ENCODE peak calls at places on chromosomes 13 and 19, in eight cellular contexts. U is ovary; M is thyroid gland; W is keratinocyte; S is substantia nigra; N is right atrium auricular region; Q is trophoblast cell; L is naive thymus-derived CD4-positive, alpha-beta T cell. B is an unnamed sample.

GRCh38 chr13:112348642-112349345 is 27.4 kb upstream of the SPACA7 start:
- DNase-seq in N (no peak), W (no peak), M (peak), U (no peak), L (no peak), Q (no peak), S (no peak), B (no peak)

GRCh38 chr13:30576528-30576927 is 41.2 kb upstream of the USPL1 start:
- DNase-seq in Q (no peak), M (peak), U (no peak), L (peak), N (no peak), W (no peak), S (no peak), B (peak)

GRCh38 chr13:70188567-70188966 is 80.3 kb upstream of the KLHL1 start:
- DNase-seq in Q (no peak), N (no peak), L (no peak), U (no peak), M (no peak), W (no peak), S (no peak), B (no peak)

GRCh38 chr13:80341771-80342271 is 895 bp upstream of the SPRY2 start:
- DNase-seq in W (no peak), L (no peak), U (peak), N (peak), M (peak), S (peak), Q (peak), B (no peak)

GRCh38 chr13:111152836-111153235 is 37.7 kb downstream of the ARHGEF7 start:
- DNase-seq in M (no peak), W (no peak), Q (peak), L (no peak), U (no peak), S (no peak), N (no peak), B (no peak)

GRCh38 chr19:54921082-54921481 is 15.1 kb downstream of the NCR1 start:
- DNase-seq in S (no peak), W (no peak), N (no peak), Q (peak), U (no peak), M (no peak), L (no peak), B (no peak)

GRCh38 chr19:21519488-21519887 is 14.1 kb downstream of the ZNF429 start:
- DNase-seq in N (no peak), W (no peak), Q (no peak), S (no peak), L (no peak), U (no peak), M (no peak), B (no peak)

GRCh38 chr13:48600374-48601364 is 53.1 kb upstream of the CYSLTR2 start:
- DNase-seq in S (no peak), U (no peak), M (no peak), Q (peak), W (no peak), L (no peak), N (no peak), B (no peak)

GRCh38 chr13:30165791-30166190 is 141.6 kb downstream of the KATNAL1 start:
- DNase-seq in Q (no peak), N (no peak), W (no peak), M (no peak), L (no peak), U (no peak), S (no peak), B (no peak)

GRCh38 chr19:29372921-29373797 is 152.6 kb upstream of the VSTM2B start:
- DNase-seq in M (no peak), Q (no peak), L (no peak), N (peak), W (no peak), S (no peak), U (no peak), B (no peak)

GRCh38 chr19:52896431-52897148 is 845 bp downstream of the ZNF320 start:
- DNase-seq in Q (peak), W (no peak), U (peak), L (no peak), N (no peak), S (no peak), M (peak), B (no peak)

GRCh38 chr13:110319774-110320509 is 12.9 kb downstream of the COL4A2 start:
- DNase-seq in U (no peak), N (peak), Q (peak), M (peak), W (no peak), S (no peak), L (no peak), B (no peak)

GRCh38 chr19:55146648-55147218 is 2.3 kb downstream of the TNNT1 start:
- DNase-seq in Q (no peak), M (no peak), S (no peak), L (no peak), W (no peak), N (no peak), U (no peak), B (no peak)

GRCh38 chr13:42110410-42111155 is 62.1 kb downstream of the DGKH start:
- DNase-seq in U (no peak), S (no peak), N (no peak), W (peak), M (no peak), L (peak), Q (peak), B (no peak)

GRCh38 chr13:54241719-54242118 is 1213.1 kb downstream of the OLFM4 start:
- DNase-seq in M (no peak), U (no peak), Q (no peak), W (no peak), S (no peak), N (no peak), L (no peak), B (no peak)

GRCh38 chr19:58479736-58480480 is 3.8 kb downstream of the ZNF446 start:
- DNase-seq in L (no peak), W (no peak), M (no peak), U (no peak), S (no peak), Q (no peak), N (no peak), B (no peak)

GRCh38 chr13:36006347-36006746 is 124.8 kb downstream of the DCLK1 start:
- DNase-seq in Q (no peak), U (no peak), W (no peak), M (no peak), S (no peak), L (no peak), N (no peak), B (no peak)

GRCh38 chr19:3716147-3716668 is 8.0 kb downstream of the TJP3 start:
- DNase-seq in U (no peak), W (no peak), N (no peak), S (no peak), M (no peak), Q (no peak), L (no peak), B (no peak)

GRCh38 chr13:40549500-40550094 is 116.8 kb downstream of the FOXO1 start:
- DNase-seq in L (no peak), Q (no peak), U (no peak), M (no peak), S (no peak), W (no peak), N (peak), B (no peak)

GRCh38 chr19:29120471-29120870 is 92.5 kb downstream of the UQCRFS1 start:
- DNase-seq in U (no peak), S (no peak), L (no peak), Q (peak), N (no peak), W (no peak), M (no peak), B (no peak)

GRCh38 chr19:741506-742131 is 9.3 kb upstream of the MISP start:
- DNase-seq in U (no peak), M (no peak), W (no peak), N (no peak), Q (peak), L (no peak), S (no peak), B (no peak)

GRCh38 chr13:51806571-51806970 is 2.6 kb upstream of the DHRS12 start:
- DNase-seq in W (no peak), S (no peak), L (no peak), M (no peak), U (no peak), Q (no peak), N (no peak), B (no peak)

GRCh38 chr13:61029064-61029463 is 386.6 kb downstream of the PCDH20 start:
- DNase-seq in U (no peak), W (no peak), N (no peak), M (no peak), L (no peak), Q (no peak), S (no peak), B (no peak)

GRCh38 chr13:66162470-66162869 is 1067.7 kb downstream of the PCDH9 start:
- DNase-seq in N (no peak), U (no peak), Q (peak), S (no peak), M (no peak), L (no peak), W (no peak), B (no peak)

GRCh38 chr13:36736119-36736726 is 62.4 kb downstream of the SERTM1 start:
- DNase-seq in U (peak), M (peak), N (no peak), S (no peak), Q (peak), L (peak), W (peak), B (no peak)

GRCh38 chr13:75217949-75218348 is 264.0 kb downstream of the TBC1D4 start:
- DNase-seq in U (no peak), N (no peak), W (no peak), S (no peak), Q (no peak), L (no peak), M (no peak), B (no peak)

GRCh38 chr13:51764184-51765141 is 39.5 kb downstream of the DHRS12 start:
- DNase-seq in L (peak), W (no peak), S (peak), M (peak), N (peak), U (no peak), Q (no peak), B (no peak)

GRCh38 chr13:36997716-36998427 is 1.3 kb downstream of the ALG5 start:
- DNase-seq in N (no peak), W (no peak), L (no peak), U (no peak), M (no peak), Q (no peak), S (no peak), B (no peak)

GRCh38 chr19:46862504-46862835 is 1.7 kb downstream of the ARHGAP35 start:
- DNase-seq in N (no peak), L (no peak), Q (peak), S (no peak), U (peak), W (no peak), M (no peak), B (no peak)
- H3K27ac ChIP-seq in N (peak), L (no peak), Q (no peak), S (peak), U (peak), W (peak), M (peak), B (peak)

DNA sequence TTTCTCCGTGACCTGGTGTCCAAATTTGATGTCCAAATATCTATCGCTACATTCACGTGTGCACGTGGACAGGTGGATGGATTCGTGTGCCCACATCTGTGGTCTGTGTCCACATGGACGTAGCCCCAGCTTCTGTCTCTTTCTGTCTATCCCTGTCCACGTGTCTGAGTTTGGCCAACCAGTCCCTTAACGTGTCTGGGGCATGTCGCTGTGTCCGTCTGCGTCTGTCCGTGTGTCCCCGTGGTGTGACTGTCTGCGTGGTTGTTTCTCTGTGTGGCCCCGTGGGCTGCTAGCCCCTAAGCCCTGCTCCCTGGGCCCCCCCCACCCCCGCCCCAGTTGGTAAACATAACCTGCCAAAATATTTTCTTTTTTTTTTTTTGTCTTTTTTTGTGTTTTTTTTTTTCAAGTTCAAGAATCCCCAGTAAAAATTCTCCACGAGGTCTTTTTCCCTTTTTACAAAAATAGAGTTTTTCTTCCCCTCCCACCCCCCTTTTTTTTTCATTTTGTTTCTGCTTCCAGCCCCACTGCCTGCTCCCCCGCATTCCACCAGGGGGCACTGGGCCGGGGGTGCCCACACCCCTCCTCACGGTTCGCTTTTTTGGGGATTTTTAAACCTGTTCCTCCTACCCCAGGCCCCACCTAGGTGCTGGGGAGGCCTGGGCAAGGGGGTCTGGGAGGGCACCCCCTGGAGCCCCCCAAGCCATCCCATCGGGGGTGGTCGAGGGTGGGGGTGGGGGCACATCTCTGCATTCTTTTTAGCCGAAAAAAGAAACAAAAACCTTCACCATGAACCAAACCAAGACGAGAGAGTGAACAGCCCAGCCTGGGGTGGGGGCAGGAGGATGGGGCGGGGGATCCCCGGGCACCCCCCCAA is 18.3 kb downstream of the PRKCSH start:
- DNase-seq in N (no peak), W (no peak), U (no peak), S (no peak), Q (no peak), L (no peak), M (no peak), B (no peak)
- H3K27ac ChIP-seq in N (no peak), W (no peak), U (no peak), S (peak), Q (no peak), L (no peak), M (no peak), B (no peak)

DNA sequence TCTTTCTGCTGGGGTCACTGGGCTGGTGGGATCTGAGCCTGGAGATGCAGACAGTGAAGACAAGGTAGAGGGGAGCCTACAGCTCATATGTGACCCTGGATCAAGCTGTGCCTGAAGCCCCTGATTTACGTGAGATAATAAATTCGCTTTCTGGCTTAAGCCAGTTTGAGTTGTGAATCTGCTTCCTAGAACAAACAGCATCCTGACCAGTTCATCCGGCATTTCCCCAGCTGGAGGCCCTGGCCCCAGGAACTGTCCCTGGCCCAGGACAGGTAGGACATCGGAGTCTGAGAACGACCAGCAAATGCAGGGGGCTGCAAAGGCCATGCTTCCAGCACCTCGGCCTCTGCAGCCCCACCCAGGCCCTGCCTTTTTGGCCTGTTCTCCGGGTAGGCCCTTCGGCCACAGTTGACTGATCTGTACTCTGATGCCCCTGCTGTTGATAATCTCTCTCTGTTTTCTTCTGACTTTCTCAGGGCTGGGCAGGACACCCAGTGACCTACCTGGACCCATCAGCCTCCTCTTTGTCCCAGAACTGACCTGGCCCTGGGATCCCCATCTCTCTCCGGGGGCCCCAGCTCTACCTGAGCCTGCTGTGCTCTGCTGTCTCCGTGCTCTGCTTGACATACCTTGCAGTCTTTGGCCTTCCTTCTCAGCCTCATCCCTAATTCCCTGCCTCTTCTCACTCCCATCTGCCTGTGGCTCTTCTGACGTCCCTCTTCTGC is 9.5 kb upstream of the VSIG10L start:
- DNase-seq in N (no peak), W (no peak), Q (no peak), M (no peak), L (no peak), U (no peak), S (no peak), B (no peak)
- H3K27ac ChIP-seq in N (no peak), W (no peak), Q (no peak), M (no peak), L (no peak), U (no peak), S (no peak), B (peak)

GRCh38 chr19:5966941-5967340 is 11.0 kb downstream of the RANBP3 start:
- DNase-seq in Q (peak), L (no peak), N (no peak), U (no peak), M (no peak), S (no peak), W (no peak), B (no peak)
- H3K27ac ChIP-seq in Q (no peak), L (no peak), N (peak), U (no peak), M (no peak), S (no peak), W (no peak), B (no peak)

DNA sequence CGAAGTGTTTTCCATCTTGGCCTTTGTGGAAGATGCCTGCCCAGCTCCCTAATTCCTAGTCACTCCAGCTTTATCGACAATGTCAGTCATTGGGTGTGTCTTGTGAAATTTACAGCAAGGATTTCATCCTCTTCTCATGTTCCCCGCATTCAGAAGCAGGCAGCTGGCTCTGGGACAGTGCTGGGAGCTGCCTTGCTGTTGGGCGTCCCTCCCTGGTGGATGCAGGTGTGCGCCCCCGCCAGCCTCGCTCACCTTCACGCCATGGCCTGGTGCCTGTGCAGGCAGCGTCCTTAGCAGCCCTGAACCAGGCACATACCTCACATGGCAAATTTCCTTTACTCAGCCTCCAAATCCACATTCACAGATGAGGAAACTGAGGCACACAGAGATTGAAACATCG is 39.7 kb upstream of the TFDP1 start:
- DNase-seq in N (no peak), U (no peak), Q (no peak), L (no peak), M (no peak), W (no peak), S (no peak), B (no peak)
- H3K27ac ChIP-seq in N (no peak), U (no peak), Q (peak), L (no peak), M (no peak), W (no peak), S (no peak), B (no peak)